ENCODE peak calls at places on chromosomes 1 and 21, in six cellular contexts. One of them, this sample, is unnamed.
A peak's percentile ranks its signal among the peaks of the same experiment; 100 is the strongest.

GRCh38 chr1:33957854-33958253 is 94.0 kb downstream of the HMGB4 start:
- DNase-seq in fibroblast of gingiva: no peak
- DNase-seq in G401: no peak
- DNase-seq in Daoy: no peak
- DNase-seq in T47D: no peak
- DNase-seq in endothelial cell: no peak
- DNase-seq in this sample: no peak

GRCh38 chr1:109760581-109761226 is 3.0 kb downstream of the EPS8L3 start:
- DNase-seq in fibroblast of gingiva: no peak
- DNase-seq in G401: no peak
- DNase-seq in Daoy: no peak
- DNase-seq in T47D: no peak
- DNase-seq in endothelial cell: no peak
- DNase-seq in this sample: no peak

GRCh38 chr1:111990878-111991760 is 1.7 kb upstream of the KCND3 start:
- DNase-seq in fibroblast of gingiva: peak; percentile 21
- DNase-seq in G401: peak; percentile 89
- DNase-seq in Daoy: peak; percentile 83
- DNase-seq in T47D: peak; percentile 60
- DNase-seq in endothelial cell: peak; percentile 37
- DNase-seq in this sample: peak; percentile 11

GRCh38 chr1:31764307-31765040 is at the start of gene ADGRB2:
- DNase-seq in fibroblast of gingiva: no peak
- DNase-seq in G401: peak; percentile 47
- DNase-seq in Daoy: peak; percentile 51
- DNase-seq in T47D: peak; percentile 36
- DNase-seq in endothelial cell: no peak
- DNase-seq in this sample: peak; percentile 35

GRCh38 chr1:1421147-1421906 is at the start of gene ANKRD65:
- DNase-seq in fibroblast of gingiva: no peak
- DNase-seq in G401: no peak
- DNase-seq in Daoy: peak; percentile 12
- DNase-seq in T47D: no peak
- DNase-seq in endothelial cell: no peak
- DNase-seq in this sample: no peak

GRCh38 chr21:20942523-20942922 is 55.7 kb upstream of the NCAM2 start:
- DNase-seq in fibroblast of gingiva: no peak
- DNase-seq in G401: no peak
- DNase-seq in Daoy: no peak
- DNase-seq in T47D: no peak
- DNase-seq in endothelial cell: no peak
- DNase-seq in this sample: no peak

GRCh38 chr1:91885331-91885715 is 628 bp downstream of the TGFBR3 start:
- DNase-seq in fibroblast of gingiva: no peak
- DNase-seq in G401: no peak
- DNase-seq in Daoy: peak; percentile 32
- DNase-seq in T47D: no peak
- DNase-seq in endothelial cell: peak; percentile 21
- DNase-seq in this sample: no peak

GRCh38 chr1:246779561-246780175 is 55.5 kb downstream of the SCCPDH start:
- DNase-seq in fibroblast of gingiva: no peak
- DNase-seq in G401: peak; percentile 35
- DNase-seq in Daoy: no peak
- DNase-seq in T47D: no peak
- DNase-seq in endothelial cell: no peak
- DNase-seq in this sample: no peak

GRCh38 chr1:147236959-147237791 is 5.3 kb upstream of the CHD1L start:
- DNase-seq in fibroblast of gingiva: no peak
- DNase-seq in G401: no peak
- DNase-seq in Daoy: no peak
- DNase-seq in T47D: peak; percentile 77
- DNase-seq in endothelial cell: no peak
- DNase-seq in this sample: no peak

GRCh38 chr1:2932671-2933350 is 88.5 kb upstream of the ACTRT2 start:
- DNase-seq in fibroblast of gingiva: no peak
- DNase-seq in G401: no peak
- DNase-seq in Daoy: no peak
- DNase-seq in T47D: no peak
- DNase-seq in endothelial cell: no peak
- DNase-seq in this sample: no peak

GRCh38 chr1:61403863-61404615 is 320.9 kb downstream of the TM2D1 start:
- DNase-seq in fibroblast of gingiva: no peak
- DNase-seq in G401: no peak
- DNase-seq in Daoy: no peak
- DNase-seq in T47D: no peak
- DNase-seq in endothelial cell: no peak
- DNase-seq in this sample: no peak

GRCh38 chr1:7632126-7632525 is 139.0 kb upstream of the VAMP3 start:
- DNase-seq in fibroblast of gingiva: no peak
- DNase-seq in G401: no peak
- DNase-seq in Daoy: no peak
- DNase-seq in T47D: no peak
- DNase-seq in endothelial cell: no peak
- DNase-seq in this sample: no peak

GRCh38 chr1:229251185-229251584 is 19.7 kb upstream of the RAB4A start:
- DNase-seq in fibroblast of gingiva: no peak
- DNase-seq in G401: no peak
- DNase-seq in Daoy: no peak
- DNase-seq in T47D: no peak
- DNase-seq in endothelial cell: no peak
- DNase-seq in this sample: no peak

GRCh38 chr1:106793686-106794085 is 262.8 kb upstream of the PRMT6 start:
- DNase-seq in fibroblast of gingiva: no peak
- DNase-seq in G401: peak; percentile 64
- DNase-seq in Daoy: no peak
- DNase-seq in T47D: no peak
- DNase-seq in endothelial cell: no peak
- DNase-seq in this sample: no peak

GRCh38 chr1:93845554-93846150 is 33.4 kb downstream of the DNTTIP2 start:
- DNase-seq in fibroblast of gingiva: peak; percentile 73
- DNase-seq in G401: peak; percentile 47
- DNase-seq in Daoy: peak; percentile 90
- DNase-seq in T47D: peak; percentile 14
- DNase-seq in endothelial cell: no peak
- DNase-seq in this sample: peak; percentile 66

GRCh38 chr1:220786337-220787068 is at the start of gene MTARC1:
- DNase-seq in fibroblast of gingiva: peak; percentile 51
- DNase-seq in G401: peak; percentile 86
- DNase-seq in Daoy: peak; percentile 67
- DNase-seq in T47D: peak; percentile 84
- DNase-seq in endothelial cell: peak; percentile 65
- DNase-seq in this sample: peak; percentile 65

GRCh38 chr1:208013210-208013609 is 102.3 kb upstream of the CD34 start:
- DNase-seq in fibroblast of gingiva: no peak
- DNase-seq in G401: no peak
- DNase-seq in Daoy: no peak
- DNase-seq in T47D: no peak
- DNase-seq in endothelial cell: no peak
- DNase-seq in this sample: no peak

GRCh38 chr1:168145184-168146159 is 8.7 kb upstream of the GPR161 start:
- DNase-seq in fibroblast of gingiva: peak; percentile 66
- DNase-seq in G401: peak; percentile 74
- DNase-seq in Daoy: peak; percentile 87
- DNase-seq in T47D: peak; percentile 90
- DNase-seq in endothelial cell: peak; percentile 93
- DNase-seq in this sample: peak; percentile 90

GRCh38 chr1:228100822-228101613 is 2.1 kb downstream of the C1orf35 start:
- DNase-seq in fibroblast of gingiva: no peak
- DNase-seq in G401: no peak
- DNase-seq in Daoy: no peak
- DNase-seq in T47D: no peak
- DNase-seq in endothelial cell: no peak
- DNase-seq in this sample: no peak

GRCh38 chr1:961132-961652 is 808 bp downstream of the KLHL17 start:
- DNase-seq in fibroblast of gingiva: no peak
- DNase-seq in G401: no peak
- DNase-seq in Daoy: no peak
- DNase-seq in T47D: no peak
- DNase-seq in endothelial cell: no peak
- DNase-seq in this sample: no peak

GRCh38 chr1:145782166-145783099 is 41.5 kb downstream of the RNF115 start:
- DNase-seq in fibroblast of gingiva: peak; percentile 90
- DNase-seq in G401: no peak
- DNase-seq in Daoy: peak; percentile 69
- DNase-seq in T47D: peak; percentile 46
- DNase-seq in endothelial cell: no peak
- DNase-seq in this sample: peak; percentile 82

GRCh38 chr1:77874804-77875445 is 13.5 kb upstream of the NEXN start:
- DNase-seq in fibroblast of gingiva: peak; percentile 15
- DNase-seq in G401: no peak
- DNase-seq in Daoy: peak; percentile 57
- DNase-seq in T47D: no peak
- DNase-seq in endothelial cell: no peak
- DNase-seq in this sample: peak; percentile 12

GRCh38 chr1:92188436-92189255 is 29.1 kb upstream of the C1orf146 start:
- DNase-seq in fibroblast of gingiva: no peak
- DNase-seq in G401: no peak
- DNase-seq in Daoy: peak; percentile 15
- DNase-seq in T47D: no peak
- DNase-seq in endothelial cell: no peak
- DNase-seq in this sample: no peak

GRCh38 chr1:6554907-6555778 is at the start of gene TAS1R1:
- DNase-seq in fibroblast of gingiva: peak; percentile 81
- DNase-seq in G401: peak; percentile 70
- DNase-seq in Daoy: no peak
- DNase-seq in T47D: no peak
- DNase-seq in endothelial cell: no peak
- DNase-seq in this sample: no peak

GRCh38 chr1:97070366-97070765 is 348.8 kb downstream of the PTBP2 start:
- DNase-seq in fibroblast of gingiva: no peak
- DNase-seq in G401: no peak
- DNase-seq in Daoy: no peak
- DNase-seq in T47D: no peak
- DNase-seq in endothelial cell: no peak
- DNase-seq in this sample: no peak

GRCh38 chr1:235831148-235831547 is 35.6 kb downstream of the LYST start:
- DNase-seq in fibroblast of gingiva: peak; percentile 78
- DNase-seq in G401: peak; percentile 84
- DNase-seq in Daoy: peak; percentile 18
- DNase-seq in T47D: no peak
- DNase-seq in endothelial cell: no peak
- DNase-seq in this sample: no peak

GRCh38 chr1:111720977-111721670 is 18.1 kb downstream of the INKA2 start:
- DNase-seq in fibroblast of gingiva: no peak
- DNase-seq in G401: peak; percentile 12
- DNase-seq in Daoy: no peak
- DNase-seq in T47D: peak; percentile 19
- DNase-seq in endothelial cell: no peak
- DNase-seq in this sample: no peak

GRCh38 chr1:153506831-153507413 is 28.9 kb downstream of the S100A6 start:
- DNase-seq in fibroblast of gingiva: peak; percentile 86
- DNase-seq in G401: no peak
- DNase-seq in Daoy: peak; percentile 84
- DNase-seq in T47D: no peak
- DNase-seq in endothelial cell: no peak
- DNase-seq in this sample: peak; percentile 69

GRCh38 chr21:46317710-46318463 is 5.8 kb downstream of the C21orf58 start:
- DNase-seq in fibroblast of gingiva: no peak
- DNase-seq in G401: no peak
- DNase-seq in Daoy: no peak
- DNase-seq in T47D: peak; percentile 65
- DNase-seq in endothelial cell: no peak
- DNase-seq in this sample: no peak

GRCh38 chr1:88216441-88216840 is 467.6 kb upstream of the PKN2 start:
- DNase-seq in fibroblast of gingiva: no peak
- DNase-seq in G401: no peak
- DNase-seq in Daoy: no peak
- DNase-seq in T47D: no peak
- DNase-seq in endothelial cell: no peak
- DNase-seq in this sample: no peak

GRCh38 chr1:152502496-152503180 is 8.0 kb upstream of the LCE5A start:
- DNase-seq in fibroblast of gingiva: no peak
- DNase-seq in G401: no peak
- DNase-seq in Daoy: peak; percentile 65
- DNase-seq in T47D: no peak
- DNase-seq in endothelial cell: no peak
- DNase-seq in this sample: peak; percentile 84

GRCh38 chr1:27137022-27137542 is 17.8 kb downstream of the SLC9A1 start:
- DNase-seq in fibroblast of gingiva: no peak
- DNase-seq in G401: peak; percentile 71
- DNase-seq in Daoy: peak; percentile 36
- DNase-seq in T47D: no peak
- DNase-seq in endothelial cell: no peak
- DNase-seq in this sample: no peak

GRCh38 chr1:167661527-167662436 is 31.8 kb downstream of the RCSD1 start:
- DNase-seq in fibroblast of gingiva: peak; percentile 82
- DNase-seq in G401: no peak
- DNase-seq in Daoy: peak; percentile 57
- DNase-seq in T47D: no peak
- DNase-seq in endothelial cell: no peak
- DNase-seq in this sample: peak; percentile 71

GRCh38 chr1:182050481-182051438 is 10.8 kb downstream of the ZNF648 start:
- DNase-seq in fibroblast of gingiva: no peak
- DNase-seq in G401: no peak
- DNase-seq in Daoy: no peak
- DNase-seq in T47D: no peak
- DNase-seq in endothelial cell: no peak
- DNase-seq in this sample: no peak

GRCh38 chr1:10085076-10085475 is 52.3 kb downstream of the UBE4B start:
- DNase-seq in fibroblast of gingiva: no peak
- DNase-seq in G401: no peak
- DNase-seq in Daoy: no peak
- DNase-seq in T47D: no peak
- DNase-seq in endothelial cell: no peak
- DNase-seq in this sample: no peak

GRCh38 chr1:151131832-151132675 is 14.4 kb downstream of the SEMA6C start:
- DNase-seq in fibroblast of gingiva: no peak
- DNase-seq in G401: no peak
- DNase-seq in Daoy: no peak
- DNase-seq in T47D: no peak
- DNase-seq in endothelial cell: peak; percentile 52
- DNase-seq in this sample: no peak